ENCODE peak calls at places on chromosomes 5 and 9, in five cellular contexts. One of them, this sample, is unnamed.

GRCh38 chr5:56264417-56265025 is 31.4 kb upstream of the ANKRD55 start:
- DNase-seq in naive thymus-derived CD4-positive, alpha-beta T cell: peak
- DNase-seq in GM23338: peak
- DNase-seq in hepatocyte: peak
- DNase-seq in heart left ventricle: no peak
- DNase-seq in this sample: no peak

GRCh38 chr9:21936161-21936560 is 58.0 kb downstream of the CDKN2A start:
- DNase-seq in hepatocyte: no peak
- DNase-seq in GM23338: no peak
- DNase-seq in naive thymus-derived CD4-positive, alpha-beta T cell: no peak
- DNase-seq in heart left ventricle: no peak
- DNase-seq in this sample: no peak

GRCh38 chr9:93183663-93184438 is at the start of gene WNK2:
- DNase-seq in GM23338: peak
- DNase-seq in hepatocyte: peak
- DNase-seq in naive thymus-derived CD4-positive, alpha-beta T cell: peak
- DNase-seq in heart left ventricle: no peak
- DNase-seq in this sample: no peak

GRCh38 chr5:45779874-45780671 is 83.9 kb upstream of the HCN1 start:
- DNase-seq in hepatocyte: no peak
- DNase-seq in naive thymus-derived CD4-positive, alpha-beta T cell: no peak
- DNase-seq in heart left ventricle: no peak
- DNase-seq in GM23338: no peak
- DNase-seq in this sample: no peak

GRCh38 chr5:53590759-53591158 is 30.3 kb downstream of the NDUFS4 start:
- DNase-seq in GM23338: no peak
- DNase-seq in hepatocyte: no peak
- DNase-seq in heart left ventricle: no peak
- DNase-seq in naive thymus-derived CD4-positive, alpha-beta T cell: no peak
- DNase-seq in this sample: no peak

GRCh38 chr5:102865510-102866314 is 110.6 kb downstream of the PAM start:
- DNase-seq in naive thymus-derived CD4-positive, alpha-beta T cell: peak
- DNase-seq in hepatocyte: peak
- DNase-seq in heart left ventricle: peak
- DNase-seq in GM23338: peak
- DNase-seq in this sample: peak

GRCh38 chr9:72627147-72627546 is 105.7 kb downstream of the TMC1 start:
- DNase-seq in naive thymus-derived CD4-positive, alpha-beta T cell: no peak
- DNase-seq in GM23338: no peak
- DNase-seq in hepatocyte: no peak
- DNase-seq in heart left ventricle: no peak
- DNase-seq in this sample: no peak

GRCh38 chr9:115524467-115525059 is 406.6 kb upstream of the TNC start:
- DNase-seq in GM23338: peak
- DNase-seq in naive thymus-derived CD4-positive, alpha-beta T cell: peak
- DNase-seq in hepatocyte: peak
- DNase-seq in heart left ventricle: no peak
- DNase-seq in this sample: no peak

GRCh38 chr9:120937596-120937995 is 11.0 kb upstream of the TRAF1 start:
- DNase-seq in naive thymus-derived CD4-positive, alpha-beta T cell: no peak
- DNase-seq in heart left ventricle: no peak
- DNase-seq in hepatocyte: no peak
- DNase-seq in GM23338: no peak
- DNase-seq in this sample: no peak

GRCh38 chr5:159864885-159865622 is 51.2 kb upstream of the ADRA1B start:
- DNase-seq in hepatocyte: no peak
- DNase-seq in heart left ventricle: no peak
- DNase-seq in GM23338: no peak
- DNase-seq in naive thymus-derived CD4-positive, alpha-beta T cell: no peak
- DNase-seq in this sample: no peak

GRCh38 chr9:31210982-31211570 is 1173.4 kb upstream of the ACO1 start:
- DNase-seq in GM23338: peak
- DNase-seq in naive thymus-derived CD4-positive, alpha-beta T cell: no peak
- DNase-seq in heart left ventricle: no peak
- DNase-seq in hepatocyte: no peak
- DNase-seq in this sample: no peak

GRCh38 chr5:19855929-19856328 is 132.1 kb downstream of the CDH18 start:
- DNase-seq in heart left ventricle: no peak
- DNase-seq in GM23338: no peak
- DNase-seq in naive thymus-derived CD4-positive, alpha-beta T cell: no peak
- DNase-seq in hepatocyte: no peak
- DNase-seq in this sample: no peak

GRCh38 chr9:101977614-101978210 is 239.3 kb upstream of the GRIN3A start:
- DNase-seq in GM23338: peak
- DNase-seq in heart left ventricle: no peak
- DNase-seq in hepatocyte: peak
- DNase-seq in naive thymus-derived CD4-positive, alpha-beta T cell: peak
- DNase-seq in this sample: no peak

GRCh38 chr5:3511774-3512173 is 83.9 kb upstream of the IRX1 start:
- DNase-seq in GM23338: no peak
- DNase-seq in naive thymus-derived CD4-positive, alpha-beta T cell: no peak
- DNase-seq in heart left ventricle: no peak
- DNase-seq in hepatocyte: no peak
- DNase-seq in this sample: no peak

GRCh38 chr5:113378960-113379541 is 55.7 kb downstream of the TSSK1B start:
- DNase-seq in GM23338: peak
- DNase-seq in heart left ventricle: peak
- DNase-seq in hepatocyte: peak
- DNase-seq in naive thymus-derived CD4-positive, alpha-beta T cell: peak
- DNase-seq in this sample: peak

GRCh38 chr5:150108711-150109605 is 22.6 kb upstream of the CSF1R start:
- DNase-seq in naive thymus-derived CD4-positive, alpha-beta T cell: no peak
- DNase-seq in heart left ventricle: no peak
- DNase-seq in hepatocyte: no peak
- DNase-seq in GM23338: no peak
- DNase-seq in this sample: no peak

GRCh38 chr9:32701321-32702022 is 66.0 kb upstream of the TAF1L start:
- DNase-seq in GM23338: no peak
- DNase-seq in heart left ventricle: no peak
- DNase-seq in hepatocyte: peak
- DNase-seq in naive thymus-derived CD4-positive, alpha-beta T cell: no peak
- DNase-seq in this sample: no peak

GRCh38 chr9:20226345-20226744 is 396.0 kb downstream of the MLLT3 start:
- DNase-seq in heart left ventricle: no peak
- DNase-seq in hepatocyte: no peak
- DNase-seq in naive thymus-derived CD4-positive, alpha-beta T cell: no peak
- DNase-seq in GM23338: no peak
- DNase-seq in this sample: no peak

GRCh38 chr9:130837644-130838043 is 2.6 kb downstream of the ABL1 start:
- DNase-seq in GM23338: no peak
- DNase-seq in heart left ventricle: no peak
- DNase-seq in naive thymus-derived CD4-positive, alpha-beta T cell: no peak
- DNase-seq in hepatocyte: no peak
- DNase-seq in this sample: no peak

GRCh38 chr5:77163453-77163852 is 47.0 kb upstream of the PDE8B start:
- DNase-seq in naive thymus-derived CD4-positive, alpha-beta T cell: no peak
- DNase-seq in GM23338: no peak
- DNase-seq in heart left ventricle: no peak
- DNase-seq in hepatocyte: no peak
- DNase-seq in this sample: no peak

GRCh38 chr9:112764344-112764743 is 13.8 kb downstream of the SNX30 start:
- DNase-seq in hepatocyte: peak
- DNase-seq in naive thymus-derived CD4-positive, alpha-beta T cell: no peak
- DNase-seq in GM23338: no peak
- DNase-seq in heart left ventricle: no peak
- DNase-seq in this sample: no peak

GRCh38 chr9:78606011-78606410 is 309.1 kb downstream of the PSAT1 start:
- DNase-seq in GM23338: no peak
- DNase-seq in heart left ventricle: no peak
- DNase-seq in hepatocyte: no peak
- DNase-seq in naive thymus-derived CD4-positive, alpha-beta T cell: no peak
- DNase-seq in this sample: no peak

GRCh38 chr5:176574297-176574591 is 25.1 kb downstream of the CDHR2 start:
- DNase-seq in heart left ventricle: no peak
- DNase-seq in GM23338: no peak
- DNase-seq in naive thymus-derived CD4-positive, alpha-beta T cell: no peak
- DNase-seq in hepatocyte: no peak
- DNase-seq in this sample: no peak

GRCh38 chr9:101117091-101117490 is 88.6 kb downstream of the PLPPR1 start:
- DNase-seq in GM23338: no peak
- DNase-seq in hepatocyte: no peak
- DNase-seq in naive thymus-derived CD4-positive, alpha-beta T cell: no peak
- DNase-seq in heart left ventricle: no peak
- DNase-seq in this sample: no peak

GRCh38 chr5:133801955-133802751 is 166.3 kb downstream of the C5orf15 start:
- DNase-seq in hepatocyte: peak
- DNase-seq in GM23338: no peak
- DNase-seq in heart left ventricle: peak
- DNase-seq in naive thymus-derived CD4-positive, alpha-beta T cell: no peak
- DNase-seq in this sample: no peak

GRCh38 chr5:78747703-78748359 is 99.3 kb upstream of the LHFPL2 start:
- DNase-seq in hepatocyte: no peak
- DNase-seq in heart left ventricle: no peak
- DNase-seq in GM23338: peak
- DNase-seq in naive thymus-derived CD4-positive, alpha-beta T cell: no peak
- DNase-seq in this sample: no peak

GRCh38 chr9:127961613-127962150 is 19.1 kb downstream of the EEIG1 start:
- DNase-seq in GM23338: no peak
- DNase-seq in naive thymus-derived CD4-positive, alpha-beta T cell: no peak
- DNase-seq in hepatocyte: no peak
- DNase-seq in heart left ventricle: peak
- DNase-seq in this sample: no peak

GRCh38 chr9:127960410-127961165 is 20.2 kb downstream of the EEIG1 start:
- DNase-seq in heart left ventricle: no peak
- DNase-seq in hepatocyte: no peak
- DNase-seq in naive thymus-derived CD4-positive, alpha-beta T cell: no peak
- DNase-seq in GM23338: no peak
- DNase-seq in this sample: no peak

GRCh38 chr9:127959841-127960409 is 20.9 kb downstream of the EEIG1 start:
- DNase-seq in heart left ventricle: no peak
- DNase-seq in hepatocyte: no peak
- DNase-seq in GM23338: no peak
- DNase-seq in naive thymus-derived CD4-positive, alpha-beta T cell: no peak
- DNase-seq in this sample: no peak

GRCh38 chr9:127962278-127962677 is 18.5 kb downstream of the EEIG1 start:
- DNase-seq in heart left ventricle: no peak
- DNase-seq in GM23338: no peak
- DNase-seq in hepatocyte: no peak
- DNase-seq in naive thymus-derived CD4-positive, alpha-beta T cell: no peak
- DNase-seq in this sample: no peak

GRCh38 chr9:127961166-127961490 is 19.7 kb downstream of the EEIG1 start:
- DNase-seq in hepatocyte: no peak
- DNase-seq in naive thymus-derived CD4-positive, alpha-beta T cell: no peak
- DNase-seq in GM23338: no peak
- DNase-seq in heart left ventricle: no peak
- DNase-seq in this sample: no peak
- H3K27ac ChIP-seq in hepatocyte: peak
- H3K27ac ChIP-seq in naive thymus-derived CD4-positive, alpha-beta T cell: peak
- H3K27ac ChIP-seq in GM23338: no peak
- H3K27ac ChIP-seq in heart left ventricle: no peak
- H3K27ac ChIP-seq in this sample: peak

DNA sequence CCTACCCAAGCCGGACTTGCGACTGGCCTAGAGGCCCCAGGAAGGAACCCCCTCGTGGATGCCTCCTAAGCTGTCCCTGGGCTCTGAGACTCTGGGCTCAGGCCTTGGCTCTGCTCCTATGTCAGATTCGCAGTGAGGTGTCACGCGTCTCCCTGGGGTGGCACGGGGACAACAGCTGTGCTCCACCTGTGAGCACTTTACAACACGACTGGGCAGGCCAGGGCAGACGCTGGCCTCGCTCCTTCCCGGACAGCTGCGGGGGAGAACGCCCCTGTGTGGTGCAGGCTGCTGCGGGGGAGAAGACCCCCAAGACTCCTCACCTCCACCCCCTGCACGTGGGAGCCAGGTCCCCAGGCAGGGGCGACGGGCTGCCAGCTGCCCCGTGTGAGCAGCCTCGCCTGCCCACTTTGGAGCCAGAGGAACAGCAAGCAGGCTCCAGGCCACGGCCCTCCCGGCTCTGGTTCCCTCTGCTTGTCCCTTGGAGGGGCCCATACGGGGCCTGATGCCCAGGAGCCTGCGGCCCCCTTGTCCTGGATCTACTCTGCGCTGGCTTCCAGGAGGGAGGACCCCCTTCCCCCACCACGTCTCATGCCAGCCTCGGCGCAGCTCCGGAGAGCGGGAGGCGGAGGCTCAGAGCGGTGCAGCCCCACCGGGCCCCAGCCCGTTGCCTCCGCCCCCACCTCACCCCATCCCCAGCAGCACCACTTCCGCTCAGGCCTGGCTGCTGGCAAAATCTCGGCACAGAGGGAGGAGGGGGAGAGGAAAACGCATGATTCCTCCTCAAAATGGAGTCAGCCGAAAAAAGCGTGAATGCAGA is 36.0 kb downstream of the SARDH start:
- DNase-seq in naive thymus-derived CD4-positive, alpha-beta T cell: peak
- DNase-seq in GM23338: no peak
- DNase-seq in hepatocyte: peak
- DNase-seq in heart left ventricle: no peak
- DNase-seq in this sample: no peak
- H3K27ac ChIP-seq in naive thymus-derived CD4-positive, alpha-beta T cell: peak
- H3K27ac ChIP-seq in GM23338: no peak
- H3K27ac ChIP-seq in hepatocyte: peak
- H3K27ac ChIP-seq in heart left ventricle: no peak
- H3K27ac ChIP-seq in this sample: no peak

GRCh38 chr9:15873573-15874177 is 320.8 kb downstream of the CCDC171 start:
- DNase-seq in hepatocyte: peak
- DNase-seq in heart left ventricle: no peak
- DNase-seq in naive thymus-derived CD4-positive, alpha-beta T cell: peak
- DNase-seq in GM23338: peak
- DNase-seq in this sample: no peak
- H3K27ac ChIP-seq in hepatocyte: peak
- H3K27ac ChIP-seq in heart left ventricle: no peak
- H3K27ac ChIP-seq in naive thymus-derived CD4-positive, alpha-beta T cell: no peak
- H3K27ac ChIP-seq in GM23338: no peak
- H3K27ac ChIP-seq in this sample: no peak

GRCh38 chr9:123637596-123637939 is 281.6 kb downstream of the CRB2 start:
- DNase-seq in hepatocyte: no peak
- DNase-seq in heart left ventricle: no peak
- DNase-seq in GM23338: no peak
- DNase-seq in naive thymus-derived CD4-positive, alpha-beta T cell: no peak
- DNase-seq in this sample: no peak
- H3K27ac ChIP-seq in hepatocyte: peak
- H3K27ac ChIP-seq in heart left ventricle: no peak
- H3K27ac ChIP-seq in GM23338: no peak
- H3K27ac ChIP-seq in naive thymus-derived CD4-positive, alpha-beta T cell: peak
- H3K27ac ChIP-seq in this sample: no peak

GRCh38 chr5:119361723-119362122 is 5.9 kb downstream of the TNFAIP8 start:
- DNase-seq in hepatocyte: no peak
- DNase-seq in naive thymus-derived CD4-positive, alpha-beta T cell: no peak
- DNase-seq in GM23338: no peak
- DNase-seq in heart left ventricle: no peak
- DNase-seq in this sample: no peak
- H3K27ac ChIP-seq in hepatocyte: no peak
- H3K27ac ChIP-seq in naive thymus-derived CD4-positive, alpha-beta T cell: no peak
- H3K27ac ChIP-seq in GM23338: no peak
- H3K27ac ChIP-seq in heart left ventricle: no peak
- H3K27ac ChIP-seq in this sample: no peak

This sample was measured in caudate nucleus.